ENCODE peak calls at places on chromosomes 16 and 17, in nine cellular contexts. H is GM12864, J is esophagus squamous epithelium, K is endothelial cell of umbilical vein, S is GM12865, R is cardiac fibroblast, P is right atrium auricular region, Z is endodermal cell, W is H1. G is an unnamed sample.

GRCh38 chr16:85129846-85130706 is 17.8 kb upstream of the CIBAR2 start:
- DNase-seq in K (no peak), W (no peak), P (no peak), S (no peak), H (no peak), R (peak), J (no peak), Z (no peak), G (peak)

GRCh38 chr16:86809458-86809955 is 231.2 kb downstream of the FOXL1 start:
- DNase-seq in H (no peak), Z (peak), S (no peak), P (no peak), R (peak), J (no peak), K (peak), W (no peak), G (peak)

GRCh38 chr16:69241911-69242310 is 54.9 kb downstream of the SNTB2 start:
- DNase-seq in P (no peak), Z (no peak), R (no peak), J (no peak), K (no peak), W (no peak), S (no peak), H (no peak), G (peak)

GRCh38 chr16:31465788-31466370 is 6.1 kb upstream of the TGFB1I1 start:
- DNase-seq in P (no peak), S (no peak), K (no peak), J (no peak), R (no peak), H (no peak), Z (no peak), W (no peak), G (no peak)

GRCh38 chr17:50469005-50469605 is 425 bp upstream of the CHAD start:
- DNase-seq in K (no peak), P (no peak), S (no peak), W (no peak), Z (peak), J (no peak), H (no peak), R (no peak), G (no peak)

GRCh38 chr17:77826132-77826873 is 132.2 kb upstream of the TNRC6C start:
- DNase-seq in H (no peak), J (no peak), R (no peak), K (no peak), S (no peak), W (no peak), P (no peak), Z (no peak), G (no peak)

GRCh38 chr17:66464921-66465320 is 162.5 kb downstream of the PRKCA start:
- DNase-seq in P (no peak), Z (no peak), S (no peak), W (no peak), R (no peak), K (no peak), J (no peak), H (no peak), G (no peak)

GRCh38 chr16:87829123-87829980 is 40.0 kb downstream of the SLC7A5 start:
- DNase-seq in W (no peak), Z (no peak), P (no peak), S (no peak), K (no peak), R (no peak), H (no peak), J (no peak), G (no peak)

GRCh38 chr17:54968954-54969400 is 412 bp downstream of the STXBP4 start:
- DNase-seq in R (peak), J (no peak), H (peak), W (no peak), P (no peak), K (no peak), Z (no peak), S (no peak), G (peak)

GRCh38 chr17:33163827-33164555 is 129.1 kb downstream of the ASIC2 start:
- DNase-seq in R (no peak), S (no peak), P (no peak), J (no peak), K (no peak), Z (no peak), H (no peak), W (no peak), G (no peak)

GRCh38 chr16:47278571-47278970 is 134.8 kb upstream of the NETO2 start:
- DNase-seq in J (no peak), R (peak), S (no peak), Z (no peak), W (no peak), P (no peak), K (no peak), H (no peak), G (peak)

GRCh38 chr17:18038861-18039534 is at the start of the genes ATPAF2 and GID4:
- DNase-seq in Z (peak), R (peak), S (peak), P (peak), W (peak), H (peak), K (peak), J (peak), G (peak)

GRCh38 chr17:46198233-46198632 is 5.0 kb upstream of the KANSL1 start:
- DNase-seq in W (no peak), K (no peak), P (no peak), H (no peak), J (no peak), R (no peak), S (no peak), Z (no peak), G (no peak)

GRCh38 chr17:78397681-78398101 is 19.2 kb downstream of the PGS1 start:
- DNase-seq in W (no peak), R (peak), K (no peak), Z (no peak), S (no peak), H (no peak), P (no peak), J (no peak), G (peak)

GRCh38 chr17:49760296-49760695 is 3.6 kb downstream of the FAM117A start:
- DNase-seq in K (no peak), J (no peak), P (no peak), H (no peak), R (no peak), W (no peak), Z (no peak), S (no peak), G (no peak)

GRCh38 chr17:50799582-50799981 is 32.3 kb upstream of the ANKRD40CL start:
- DNase-seq in Z (peak), R (no peak), J (no peak), P (no peak), W (no peak), K (no peak), S (no peak), H (no peak), G (no peak)

GRCh38 chr17:6496116-6496481 is 51.8 kb downstream of the PIMREG start:
- DNase-seq in W (peak), J (no peak), Z (peak), R (peak), K (no peak), P (no peak), S (peak), H (peak), G (no peak)

GRCh38 chr16:74887084-74887483 is 97.8 kb downstream of the WDR59 start:
- DNase-seq in S (no peak), R (no peak), K (no peak), P (no peak), H (no peak), J (no peak), Z (no peak), W (no peak), G (no peak)

GRCh38 chr16:19128454-19129210 is 14.9 kb downstream of the ITPRIPL2 start:
- DNase-seq in J (no peak), H (no peak), K (no peak), Z (no peak), P (no peak), S (no peak), R (no peak), W (no peak), G (no peak)
- H3K4me3 ChIP-seq in J (no peak), H (no peak), K (no peak), Z (no peak), P (no peak), S (no peak), R (no peak), W (no peak), G (no peak)

GRCh38 chr16:1413684-1414531 is 596 bp downstream of the UNKL start:
- DNase-seq in J (peak), R (peak), Z (peak), H (peak), W (peak), S (peak), P (no peak), K (peak), G (peak)
- TF ChIP-seq CTCF in J (peak), R (peak), Z (peak), H (peak), W (peak), S (peak), P (peak), K (peak), G (peak)

GRCh38 chr16:65118866-65119265 is 3.0 kb downstream of the CDH11 start:
- DNase-seq in W (no peak), J (no peak), P (no peak), Z (no peak), H (no peak), S (no peak), R (no peak), K (peak), G (no peak)
- H3K4me3 ChIP-seq in W (no peak), J (no peak), P (no peak), Z (no peak), H (no peak), S (no peak), R (peak), K (no peak), G (peak)

DNA sequence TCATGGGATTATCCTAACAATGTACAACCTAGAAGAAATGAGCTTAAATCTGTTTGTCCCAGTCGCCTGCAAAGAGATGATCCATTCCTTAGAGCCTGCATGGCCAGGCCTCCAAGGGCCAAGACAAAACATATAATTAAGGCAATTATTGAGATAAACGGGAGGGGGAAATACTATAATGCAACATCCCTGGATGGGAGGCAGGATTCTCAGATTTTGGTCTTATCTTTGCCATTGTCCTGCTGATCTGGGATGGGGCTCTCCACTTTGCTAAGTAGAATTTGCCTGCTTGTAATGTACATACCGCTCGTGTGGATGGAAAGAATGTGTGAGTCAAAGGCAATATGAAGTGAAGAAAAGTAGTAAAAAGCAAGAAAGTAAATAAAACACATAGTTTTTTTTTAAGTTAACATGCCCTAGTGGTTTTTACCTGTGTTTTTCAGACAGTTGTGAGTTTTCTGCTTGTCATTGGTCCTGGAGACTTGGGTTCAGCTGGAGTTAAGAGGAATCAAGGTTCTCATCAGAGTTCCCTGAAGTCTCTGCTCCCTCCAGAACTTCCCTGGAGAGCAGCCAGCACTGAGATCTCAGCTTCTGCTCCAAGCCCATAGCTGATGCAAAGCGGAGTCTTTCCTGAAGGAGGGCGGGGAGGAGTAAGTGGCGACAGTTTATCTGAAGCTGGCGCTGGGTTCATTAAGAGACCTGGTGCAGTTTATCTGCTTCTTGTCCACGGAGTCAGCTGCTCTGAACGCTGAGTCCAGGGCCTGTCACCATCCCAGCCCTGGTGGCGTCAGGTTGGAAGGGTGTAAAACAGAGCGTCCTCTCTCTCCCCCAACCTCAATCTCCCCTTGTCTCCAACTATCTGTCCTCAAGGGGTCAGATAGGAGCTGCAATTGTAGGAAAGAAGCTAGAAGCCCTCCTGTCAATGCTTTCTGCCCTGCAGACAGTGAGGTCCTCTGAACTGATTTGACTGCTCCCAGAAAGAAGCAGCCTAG is 30.1 kb downstream of the HOXB1 start:
- DNase-seq in P (no peak), Z (peak), R (peak), K (no peak), S (peak), W (no peak), J (no peak), H (no peak), G (peak)
- TF ChIP-seq CTCF in P (no peak), Z (peak), R (no peak), K (no peak), S (peak), W (peak), J (no peak), H (no peak), G (no peak)

GRCh38 chr17:4559851-4560820 is at the start of gene GGT6:
- DNase-seq in J (no peak), P (no peak), S (no peak), K (no peak), Z (no peak), R (no peak), W (no peak), H (no peak), G (no peak)

GRCh38 chr17:4560837-4561241 is 462 bp upstream of the GGT6 start:
- DNase-seq in H (no peak), J (no peak), S (no peak), R (peak), Z (peak), P (no peak), W (no peak), K (no peak), G (peak)

GRCh38 chr17:4562000-4562969 is 1.9 kb upstream of the GGT6 start:
- DNase-seq in W (no peak), S (no peak), P (no peak), H (no peak), Z (no peak), K (no peak), J (no peak), R (peak), G (no peak)

GRCh38 chr17:4566785-4567184 is 6.4 kb upstream of the GGT6 start:
- DNase-seq in R (peak), J (no peak), W (no peak), S (peak), H (no peak), Z (peak), P (peak), K (peak), G (peak)

DNA sequence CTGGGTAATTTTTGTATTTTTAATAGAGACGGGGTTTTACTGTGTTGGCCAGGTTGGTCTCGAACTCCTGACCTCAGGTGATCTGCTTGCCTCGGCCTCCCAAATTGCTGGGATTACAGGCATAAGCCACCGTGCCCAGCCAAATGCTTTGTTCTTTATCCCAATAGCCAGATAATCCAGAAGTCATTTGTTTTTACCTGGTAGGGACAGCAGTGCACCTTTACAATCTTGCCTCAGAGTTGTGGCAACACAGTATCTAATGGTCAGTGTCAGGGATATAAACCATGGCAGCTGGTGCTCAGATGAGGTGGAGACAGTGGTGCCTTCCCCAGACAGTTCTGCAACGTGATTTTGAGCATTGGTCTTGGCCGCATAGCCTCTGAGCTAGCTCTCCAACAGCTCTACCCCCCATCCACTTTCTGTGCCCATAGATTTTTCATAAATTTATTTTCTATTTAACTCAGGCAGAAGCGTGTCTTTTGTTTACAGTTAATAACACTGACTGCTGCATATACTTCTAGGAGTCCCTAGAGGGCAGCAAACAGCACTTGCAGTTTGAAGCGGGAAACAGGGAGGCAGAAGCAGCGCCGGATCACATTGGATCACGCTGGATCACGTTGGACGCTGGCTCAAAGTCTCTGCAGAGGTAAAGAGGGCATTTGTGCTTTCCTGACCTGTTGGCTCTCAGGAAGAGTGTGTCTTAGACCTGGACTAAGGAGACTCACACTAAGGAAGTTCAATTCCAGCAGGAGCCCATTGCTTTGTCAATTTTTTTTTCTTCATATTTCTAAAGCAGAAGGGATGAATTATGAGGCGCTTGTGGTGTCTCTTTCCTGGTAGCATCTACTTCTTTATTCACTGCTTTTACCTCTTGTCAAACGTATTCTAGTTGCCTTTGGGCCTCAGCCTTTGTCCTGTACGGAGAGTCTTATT is 5.1 kb upstream of the GGT6 start:
- DNase-seq in S (peak), W (no peak), J (no peak), Z (peak), K (peak), P (peak), H (peak), R (peak), G (peak)
- H3K4me3 ChIP-seq in S (no peak), W (no peak), J (no peak), Z (no peak), K (no peak), P (no peak), H (no peak), R (no peak), G (no peak)

G was measured in fibroblast of pulmonary artery.